ENCODE peak calls at places on chromosomes 3 and 15, in six cellular contexts. T is activated T-cell treated with anti-CD3 and anti-CD28 coated beads for 24 hours, Q is SK-N-DZ, I is NAMALWA, Y is right cardiac atrium, K is GM23248. V is an unnamed sample.

GRCh38 chr3:50648297-50648696 is 26.4 kb upstream of the DOCK3 start:
- DNase-seq in Q (peak; percentile 84), T (no peak), Y (no peak), I (no peak), K (no peak), V (no peak)

GRCh38 chr3:178367817-178368617 is 168.2 kb upstream of the KCNMB2 start:
- DNase-seq in Q (no peak), T (no peak), I (no peak), K (peak; percentile 34), Y (no peak), V (no peak)

GRCh38 chr15:89495638-89496145 is 691 bp downstream of the RHCG start:
- DNase-seq in Q (no peak), T (no peak), K (no peak), I (no peak), Y (no peak), V (no peak)

GRCh38 chr3:43161684-43162512 is 56.0 kb upstream of the POMGNT2 start:
- DNase-seq in I (peak; percentile 29), Y (no peak), K (peak; percentile 70), Q (peak; percentile 59), T (no peak), V (no peak)

GRCh38 chr3:14335774-14336413 is 66.5 kb upstream of the SLC6A6 start:
- DNase-seq in K (no peak), I (peak; percentile 71), Y (no peak), Q (no peak), T (no peak), V (no peak)

GRCh38 chr3:21745971-21746370 is 5.0 kb downstream of the ZNF385D start:
- DNase-seq in T (no peak), I (no peak), Q (no peak), Y (no peak), K (peak; percentile 70), V (no peak)

GRCh38 chr3:172448661-172449467 is 608 bp upstream of the GHSR start:
- DNase-seq in T (no peak), Q (no peak), I (no peak), K (no peak), Y (no peak), V (no peak)

GRCh38 chr15:65651831-65652749 is 30.4 kb downstream of the SLC24A1 start:
- DNase-seq in T (no peak), I (no peak), K (no peak), Q (no peak), Y (no peak), V (no peak)

GRCh38 chr3:177196473-177197040 is 725 bp downstream of the TBL1XR1 start:
- DNase-seq in T (peak; percentile 44), Q (peak; percentile 48), Y (no peak), I (peak; percentile 73), K (peak; percentile 63), V (no peak)

GRCh38 chr15:40333922-40334492 is 6.7 kb downstream of the CCDC9B start:
- DNase-seq in Y (peak; percentile 88), K (no peak), Q (no peak), T (no peak), I (peak; percentile 35), V (peak; percentile 86)

GRCh38 chr3:65303431-65303830 is 615.6 kb upstream of the ADAMTS9 start:
- DNase-seq in Y (no peak), I (no peak), K (peak; percentile 1), T (no peak), Q (no peak), V (no peak)

GRCh38 chr15:55247276-55247675 is 42.3 kb downstream of the RAB27A start:
- DNase-seq in K (no peak), I (no peak), Q (no peak), T (no peak), Y (no peak), V (no peak)

GRCh38 chr3:124329723-124330122 is 337.8 kb upstream of the ROPN1 start:
- DNase-seq in T (no peak), K (no peak), I (no peak), Q (no peak), Y (no peak), V (no peak)

GRCh38 chr3:37114251-37115145 is 59.9 kb downstream of the LRRFIP2 start:
- DNase-seq in K (peak; percentile 92), Q (no peak), I (no peak), Y (no peak), T (no peak), V (no peak)

GRCh38 chr3:115512565-115513410 is 110.5 kb upstream of the GAP43 start:
- DNase-seq in T (no peak), K (peak; percentile 67), Y (peak; percentile 58), I (peak; percentile 11), Q (peak; percentile 76), V (no peak)

GRCh38 chr3:57397175-57398026 is 104.9 kb upstream of the ASB14 start:
- DNase-seq in K (peak; percentile 63), T (peak; percentile 31), I (peak; percentile 74), Q (peak; percentile 31), Y (no peak), V (peak; percentile 20)

GRCh38 chr15:52040167-52040900 is 21.3 kb downstream of the MAPK6 start:
- DNase-seq in Q (no peak), I (no peak), T (no peak), K (peak; percentile 45), Y (no peak), V (no peak)

GRCh38 chr3:129645291-129645690 is 38.8 kb upstream of the PLXND1 start:
- DNase-seq in I (no peak), T (no peak), Q (no peak), Y (no peak), K (no peak), V (no peak)

GRCh38 chr15:52233405-52233804 is 42.2 kb upstream of the GNB5 start:
- DNase-seq in I (peak; percentile 89), K (peak; percentile 57), Q (no peak), T (no peak), Y (no peak), V (no peak)

GRCh38 chr3:63961891-63962290 is 49.7 kb upstream of the SCAANT1 start:
- DNase-seq in K (peak; percentile 53), Y (no peak), I (peak; percentile 52), Q (peak; percentile 30), T (no peak), V (no peak)

GRCh38 chr15:62403164-62403809 is 238.2 kb upstream of the C2CD4B start:
- DNase-seq in I (no peak), Q (no peak), T (no peak), K (peak; percentile 78), Y (no peak), V (no peak)

GRCh38 chr15:75712668-75713337 is at the start of gene CSPG4:
- DNase-seq in K (peak; percentile 90), I (no peak), T (no peak), Y (peak; percentile 92), Q (no peak), V (no peak)

GRCh38 chr3:164752814-164753213 is 325.5 kb downstream of the SI start:
- DNase-seq in I (no peak), T (no peak), Q (no peak), K (no peak), Y (no peak), V (no peak)

GRCh38 chr3:51704511-51704950 is 2.3 kb upstream of the GRM2 start:
- DNase-seq in Q (no peak), T (no peak), K (no peak), I (no peak), Y (no peak), V (no peak)

GRCh38 chr3:124937049-124937448 is 2.5 kb upstream of the MUC13 start:
- DNase-seq in I (no peak), T (no peak), K (no peak), Q (no peak), Y (no peak), V (no peak)

GRCh38 chr3:78277793-78278192 is 1237.9 kb downstream of the ROBO2 start:
- DNase-seq in T (no peak), I (no peak), K (no peak), Q (no peak), Y (no peak), V (no peak)

GRCh38 chr15:68025860-68026424 is 28.2 kb upstream of the PIAS1 start:
- DNase-seq in K (no peak), Y (no peak), I (no peak), Q (no peak), T (no peak), V (no peak)

GRCh38 chr3:171108066-171108465 is 81.5 kb upstream of the SLC2A2 start:
- DNase-seq in K (peak; percentile 72), Y (no peak), Q (no peak), T (no peak), I (no peak), V (no peak)

GRCh38 chr15:99181544-99181943 is 67.8 kb downstream of the TTC23 start:
- DNase-seq in I (no peak), K (no peak), Y (peak; percentile 76), Q (peak; percentile 24), T (no peak), V (no peak)